ENCODE peak calls at places on chromosomes 7 and 10, in five cellular contexts. E, P, V, X and M are unnamed samples.

GRCh38 chr10:31069411-31069810 is 37.7 kb upstream of the ZNF438 start:
- DNase-seq in E (no peak), P (no peak), V (no peak), X (no peak), M (peak)

GRCh38 chr7:38451840-38452239 is 178.4 kb upstream of the TARP start:
- DNase-seq in E (no peak), P (peak), V (no peak), X (no peak), M (peak)

GRCh38 chr7:39838326-39838725 is 111.7 kb upstream of the CDK13 start:
- DNase-seq in E (no peak), P (peak), V (peak), X (no peak), M (peak)

GRCh38 chr10:35420044-35420443 is 83.7 kb downstream of the CCNY start:
- DNase-seq in E (no peak), P (peak), V (no peak), X (no peak), M (no peak)

GRCh38 chr10:113999520-113999919 is 44.1 kb upstream of the ADRB1 start:
- DNase-seq in E (no peak), P (no peak), V (no peak), X (no peak), M (no peak)

GRCh38 chr7:74032624-74033371 is 4.8 kb downstream of the ELN start:
- DNase-seq in E (no peak), P (no peak), V (no peak), X (no peak), M (no peak)

GRCh38 chr7:132708501-132708900 is 132.2 kb upstream of the PLXNA4 start:
- DNase-seq in E (no peak), P (no peak), V (no peak), X (no peak), M (no peak)

GRCh38 chr7:50363327-50364060 is 59.0 kb downstream of the IKZF1 start:
- DNase-seq in E (no peak), P (no peak), V (no peak), X (no peak), M (no peak)

GRCh38 chr7:81004098-81004497 is 85.2 kb upstream of the SEMA3C start:
- DNase-seq in E (no peak), P (peak), V (no peak), X (no peak), M (no peak)

GRCh38 chr7:12398186-12398585 is 5.5 kb downstream of the VWDE start:
- DNase-seq in E (no peak), P (no peak), V (no peak), X (no peak), M (no peak)

GRCh38 chr7:20519641-20520040 is 95.8 kb upstream of the ABCB5 start:
- DNase-seq in E (no peak), P (no peak), V (no peak), X (no peak), M (peak)

GRCh38 chr10:110286841-110287240 is 17.9 kb downstream of the SMNDC1 start:
- DNase-seq in E (no peak), P (no peak), V (no peak), X (no peak), M (no peak)

GRCh38 chr7:98352621-98353020 is 48.3 kb downstream of the BAIAP2L1 start:
- DNase-seq in E (no peak), P (peak), V (no peak), X (no peak), M (peak)

GRCh38 chr10:63722537-63722936 is 201.3 kb downstream of the REEP3 start:
- DNase-seq in E (no peak), P (peak), V (peak), X (no peak), M (no peak)

GRCh38 chr10:13271552-13272163 is 28.2 kb downstream of the PHYH start:
- DNase-seq in E (peak), P (no peak), V (peak), X (peak), M (peak)

GRCh38 chr7:135620980-135621850 is 41.1 kb upstream of the STMP1 start:
- DNase-seq in E (no peak), P (peak), V (no peak), X (peak), M (peak)

GRCh38 chr10:118571123-118571522 is 24.3 kb downstream of the PRLHR start:
- DNase-seq in E (no peak), P (peak), V (peak), X (no peak), M (no peak)

GRCh38 chr10:126270116-126270515 is 118.2 kb downstream of the ADAM12 start:
- DNase-seq in E (no peak), P (peak), V (no peak), X (no peak), M (no peak)

GRCh38 chr7:103538964-103539709 is 93.1 kb upstream of the SLC26A5 start:
- DNase-seq in E (no peak), P (no peak), V (no peak), X (no peak), M (no peak)

GRCh38 chr7:38584443-38585210 is 46.5 kb downstream of the AMPH start:
- DNase-seq in E (no peak), P (peak), V (no peak), X (no peak), M (no peak)

GRCh38 chr10:114874827-114875541 is 53.4 kb downstream of the FHIP2A start:
- DNase-seq in E (peak), P (peak), V (peak), X (no peak), M (no peak)

GRCh38 chr10:95850791-95851190 is 57.0 kb upstream of the CC2D2B start:
- DNase-seq in E (no peak), P (no peak), V (no peak), X (no peak), M (no peak)

GRCh38 chr7:107687656-107688055 is 27.0 kb downstream of the SLC26A4 start:
- DNase-seq in E (no peak), P (peak), V (no peak), X (no peak), M (no peak)

GRCh38 chr7:117802660-117803059 is 70.6 kb downstream of the CTTNBP2 start:
- DNase-seq in E (no peak), P (no peak), V (no peak), X (no peak), M (no peak)

GRCh38 chr10:86970152-86970886 is 2.0 kb downstream of the ADIRF start:
- DNase-seq in E (no peak), P (peak), V (peak), X (peak), M (peak)

GRCh38 chr7:130144632-130145171 is 60.5 kb downstream of the TMEM209 start:
- DNase-seq in E (no peak), P (peak), V (no peak), X (no peak), M (no peak)

GRCh38 chr10:90047243-90047729 is 345.9 kb downstream of the KIF20B start:
- DNase-seq in E (no peak), P (no peak), V (no peak), X (no peak), M (no peak)

GRCh38 chr10:63110940-63111339 is 22.2 kb upstream of the NRBF2 start:
- DNase-seq in E (no peak), P (no peak), V (no peak), X (no peak), M (no peak)

GRCh38 chr10:77925410-77925794 is 1.2 kb downstream of the DLG5 start:
- DNase-seq in E (no peak), P (peak), V (peak), X (peak), M (peak)

GRCh38 chr7:103132995-103133688 is 15.8 kb downstream of the NAPEPLD start:
- DNase-seq in E (no peak), P (no peak), V (no peak), X (no peak), M (no peak)

GRCh38 chr7:55776196-55776595 is 86.4 kb downstream of the SEPTIN14 start:
- DNase-seq in E (no peak), P (no peak), V (no peak), X (no peak), M (no peak)

GRCh38 chr10:3574451-3574850 is 210.6 kb downstream of the KLF6 start:
- DNase-seq in E (no peak), P (no peak), V (no peak), X (no peak), M (no peak)

GRCh38 chr10:91422915-91423314 is 12.8 kb downstream of the HECTD2 start:
- DNase-seq in E (no peak), P (no peak), V (no peak), X (no peak), M (no peak)

GRCh38 chr10:99993994-99994689 is 15.6 kb downstream of the DNMBP start:
- DNase-seq in E (peak), P (peak), V (no peak), X (peak), M (peak)

GRCh38 chr7:140655511-140656408 is 15.1 kb upstream of the DENND2A start:
- DNase-seq in E (no peak), P (no peak), V (no peak), X (no peak), M (no peak)
- H3K4me3 ChIP-seq in E (no peak), P (peak), V (no peak), X (no peak), M (no peak)

GRCh38 chr10:123930340-123931001 is 38.9 kb upstream of the CPXM2 start:
- DNase-seq in E (no peak), P (peak), V (peak), X (no peak), M (no peak)
- H3K4me3 ChIP-seq in E (no peak), P (no peak), V (no peak), X (no peak), M (no peak)

GRCh38 chr10:74558897-74559296 is 267.5 kb upstream of the KAT6B start:
- DNase-seq in E (no peak), P (no peak), V (no peak), X (no peak), M (no peak)
- H3K4me3 ChIP-seq in E (no peak), P (no peak), V (no peak), X (no peak), M (no peak)

DNA sequence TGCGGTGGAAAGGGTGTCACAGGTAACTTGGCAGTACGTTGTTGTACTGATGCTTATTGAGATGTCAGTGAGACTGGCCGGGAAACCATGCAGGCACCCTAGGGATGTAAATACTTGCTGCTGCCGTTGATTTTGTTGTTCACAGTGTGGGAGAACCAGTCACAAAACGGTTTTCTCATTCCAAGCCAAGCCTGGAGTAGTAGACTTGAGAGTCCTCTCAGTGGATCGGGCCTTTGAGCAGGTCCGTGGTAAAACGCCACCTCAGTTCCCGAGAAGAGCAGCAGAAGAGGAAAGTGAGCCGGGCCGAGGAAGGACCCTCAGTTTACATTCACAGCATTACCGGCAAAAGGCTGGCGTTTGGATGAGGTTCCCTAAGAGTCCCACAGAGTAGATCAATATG is 1.1 kb downstream of the JAKMIP3 start:
- DNase-seq in E (no peak), P (no peak), V (no peak), X (no peak), M (no peak)
- H3K4me3 ChIP-seq in E (no peak), P (no peak), V (no peak), X (no peak), M (no peak)

GRCh38 chr7:139230078-139230477 is 959 bp upstream of the UBN2 start:
- DNase-seq in E (no peak), P (no peak), V (no peak), X (no peak), M (no peak)
- H3K4me3 ChIP-seq in E (peak), P (peak), V (no peak), X (no peak), M (peak)

DNA sequence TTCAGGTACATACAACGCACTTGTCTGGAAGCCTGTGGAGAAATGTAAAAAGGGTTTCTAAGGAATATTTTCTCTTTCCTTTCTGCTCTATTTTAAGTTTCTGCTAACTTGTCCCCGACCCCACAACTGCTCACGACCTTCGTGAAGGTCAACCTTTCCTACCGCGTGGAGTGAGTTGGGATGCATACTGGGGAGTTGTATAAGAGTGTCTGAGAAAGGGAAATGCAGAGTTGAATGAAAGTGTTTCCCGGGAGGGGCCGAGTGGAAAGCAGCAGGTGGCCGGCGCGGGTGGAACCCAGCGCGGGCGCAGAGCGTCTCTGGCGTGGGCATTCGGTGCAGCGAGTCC is 17.9 kb upstream of the ACBD5 start:
- DNase-seq in E (no peak), P (no peak), V (no peak), X (no peak), M (no peak)
- H3K4me3 ChIP-seq in E (peak), P (peak), V (peak), X (no peak), M (no peak)

GRCh38 chr10:116554628-116555027 is 8.9 kb downstream of the PNLIP start:
- DNase-seq in E (no peak), P (no peak), V (no peak), X (no peak), M (no peak)

GRCh38 chr10:116557305-116557880 is 11.7 kb downstream of the PNLIP start:
- DNase-seq in E (no peak), P (no peak), V (no peak), X (no peak), M (no peak)

GRCh38 chr10:116555882-116556281 is 10.2 kb downstream of the PNLIP start:
- DNase-seq in E (no peak), P (no peak), V (no peak), X (no peak), M (no peak)

GRCh38 chr10:116548301-116548700 is 2.6 kb downstream of the PNLIP start:
- DNase-seq in E (no peak), P (no peak), V (no peak), X (no peak), M (no peak)

DNA sequence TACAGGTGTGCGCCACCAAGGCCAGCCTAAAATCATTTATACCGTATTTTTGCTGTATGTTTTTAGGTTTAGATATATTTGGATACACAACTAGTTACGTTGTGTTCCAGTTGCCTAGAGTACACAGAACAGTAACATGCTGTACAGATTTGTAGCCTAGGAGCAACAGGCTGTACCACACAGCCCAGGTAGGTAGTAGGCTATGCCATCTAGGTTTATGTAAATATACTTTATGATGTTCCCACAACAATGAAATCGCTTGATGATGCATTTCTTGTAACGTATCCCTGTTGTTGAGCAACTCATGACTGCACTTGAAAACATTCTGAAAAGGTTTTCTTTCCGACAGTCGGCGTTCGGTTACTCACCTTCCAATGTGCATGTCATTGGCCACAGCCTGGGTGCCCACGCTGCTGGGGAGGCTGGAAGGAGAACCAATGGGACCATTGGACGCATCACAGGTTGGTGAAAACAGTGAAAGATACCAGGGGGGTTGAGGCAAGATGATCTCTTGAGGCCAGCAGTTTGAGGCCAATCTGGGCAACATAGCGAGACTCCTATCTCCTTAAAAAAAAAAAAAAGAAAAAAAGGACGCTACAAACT is 7.7 kb downstream of the PNLIP start:
- DNase-seq in E (no peak), P (no peak), V (no peak), X (no peak), M (no peak)
- H3K4me3 ChIP-seq in E (no peak), P (no peak), V (no peak), X (no peak), M (no peak)

GRCh38 chr10:25050402-25050801 is 34.0 kb downstream of the THNSL1 start:
- DNase-seq in E (no peak), P (peak), V (no peak), X (no peak), M (no peak)

GRCh38 chr10:25047088-25047487 is 30.7 kb downstream of the THNSL1 start:
- DNase-seq in E (no peak), P (peak), V (no peak), X (no peak), M (no peak)

GRCh38 chr10:25047902-25048301 is 31.5 kb downstream of the THNSL1 start:
- DNase-seq in E (no peak), P (peak), V (no peak), X (no peak), M (no peak)

GRCh38 chr10:25049966-25050365 is 33.6 kb downstream of the THNSL1 start:
- DNase-seq in E (no peak), P (peak), V (no peak), X (no peak), M (no peak)

DNA sequence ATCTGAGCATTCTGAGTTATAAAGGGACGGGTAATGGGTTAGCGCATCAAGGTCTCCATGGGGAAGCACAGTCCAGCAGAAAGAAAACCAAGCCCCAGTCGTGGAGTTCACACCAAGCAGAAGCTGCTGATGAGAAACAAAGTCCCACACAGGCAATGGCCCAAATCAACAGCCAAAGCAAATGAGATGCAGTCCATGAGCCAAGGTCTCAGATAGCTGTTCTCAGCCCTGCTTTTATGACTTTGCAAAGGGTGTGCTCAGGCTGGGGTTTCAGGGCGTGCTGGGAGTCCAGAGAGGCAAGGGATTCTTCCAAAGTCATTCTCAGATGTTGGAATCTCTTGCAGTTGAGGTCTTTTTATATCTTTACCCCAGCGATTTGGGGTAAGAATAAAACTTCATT is 32.1 kb downstream of the THNSL1 start:
- DNase-seq in E (no peak), P (peak), V (no peak), X (no peak), M (no peak)
- H3K4me3 ChIP-seq in E (no peak), P (no peak), V (no peak), X (no peak), M (no peak)